ENCODE peak calls at places on chromosomes 11 and 22, in four cellular contexts. Z is endothelial cell of umbilical vein, T is K562, G is IMR-90. N is an unnamed sample.

GRCh38 chr11:70568504-70569172 is 170.3 kb downstream of the CTTN start:
- DNase-seq in Z (no peak), G (peak; percentile 24), T (peak; percentile 44), N (no peak)

GRCh38 chr11:64745219-64745522 is 1.2 kb upstream of the RASGRP2 start:
- DNase-seq in G (no peak), T (no peak), Z (peak; percentile 32), N (no peak)

GRCh38 chr11:71992331-71992730 is 6.4 kb upstream of the IL18BP start:
- DNase-seq in T (no peak), Z (no peak), G (no peak), N (no peak)

GRCh38 chr11:26842458-26842841 is 120.6 kb upstream of the SLC5A12 start:
- DNase-seq in G (peak; percentile 8), T (no peak), Z (no peak), N (no peak)

GRCh38 chr22:33539902-33540751 is 380.1 kb downstream of the LARGE1 start:
- DNase-seq in T (no peak), G (peak; percentile 5), Z (no peak), N (no peak)

GRCh38 chr11:6556139-6556949 is 47.1 kb downstream of the RRP8 start:
- DNase-seq in Z (no peak), G (no peak), T (no peak), N (no peak)

GRCh38 chr22:49480896-49481650 is 346.6 kb downstream of the BRD1 start:
- DNase-seq in G (no peak), Z (no peak), T (peak; percentile 31), N (no peak)

GRCh38 chr22:46769191-46769675 is 6.8 kb downstream of the TBC1D22A start:
- DNase-seq in Z (no peak), T (no peak), G (no peak), N (no peak)

GRCh38 chr11:6427516-6427915 is 8.6 kb upstream of the APBB1 start:
- DNase-seq in T (no peak), G (no peak), Z (no peak), N (no peak)

GRCh38 chr22:45064313-45065268 is 54.8 kb upstream of the PHF21B start:
- DNase-seq in G (peak; percentile 87), Z (no peak), T (no peak), N (no peak)

GRCh38 chr11:45670386-45671135 is 5.1 kb upstream of the CHST1 start:
- DNase-seq in G (no peak), Z (no peak), T (no peak), N (no peak)

GRCh38 chr11:58164990-58165389 is 23.9 kb upstream of the OR9Q2 start:
- DNase-seq in Z (no peak), G (no peak), T (no peak), N (no peak)

GRCh38 chr11:72334651-72335050 is 90.7 kb upstream of the PHOX2A start:
- DNase-seq in Z (no peak), G (no peak), T (no peak), N (no peak)

GRCh38 chr11:12693485-12694181 is 19.4 kb downstream of the TEAD1 start:
- DNase-seq in Z (peak; percentile 99), T (no peak), G (peak; percentile 99), N (peak; percentile 85)

GRCh38 chr11:93000511-93001476 is 31.3 kb downstream of the MTNR1B start:
- DNase-seq in Z (peak; percentile 86), T (no peak), G (peak; percentile 95), N (peak; percentile 86)

GRCh38 chr22:40499187-40499753 is 128.9 kb downstream of the SGSM3 start:
- DNase-seq in T (peak; percentile 40), G (peak; percentile 99), Z (peak; percentile 89), N (peak; percentile 69)

GRCh38 chr11:109971184-109971523 is 122.0 kb upstream of the ZC3H12C start:
- DNase-seq in G (peak; percentile 84), T (no peak), Z (peak; percentile 94), N (no peak)

GRCh38 chr11:111665779-111666178 is 63.5 kb downstream of the SIK2 start:
- DNase-seq in G (peak; percentile 71), Z (peak; percentile 55), T (peak; percentile 12), N (no peak)

GRCh38 chr22:17808688-17809403 is 34.6 kb upstream of the BID start:
- DNase-seq in G (peak; percentile 6), T (no peak), Z (no peak), N (no peak)

GRCh38 chr11:86091566-86091965 is 22.7 kb upstream of the PICALM start:
- DNase-seq in G (peak; percentile 82), T (no peak), Z (no peak), N (no peak)

GRCh38 chr11:10862446-10862845 is 4.6 kb upstream of the ZBED5 start:
- DNase-seq in G (no peak), Z (no peak), T (no peak), N (no peak)

GRCh38 chr11:46416656-46417055 is 25.1 kb upstream of the CHRM4 start:
- DNase-seq in T (no peak), G (no peak), Z (no peak), N (no peak)

GRCh38 chr11:72229925-72230763 is 5.6 kb downstream of the INPPL1 start:
- DNase-seq in G (no peak), T (no peak), Z (no peak), N (no peak)

GRCh38 chr11:86063536-86063935 is 5.3 kb downstream of the PICALM start:
- DNase-seq in G (no peak), T (no peak), Z (peak; percentile 45), N (no peak)

GRCh38 chr11:74417860-74418508 is 19.8 kb upstream of the PGM2L1 start:
- DNase-seq in Z (peak; percentile 42), T (no peak), G (peak; percentile 14), N (no peak)

GRCh38 chr11:36092314-36093030 is 148.6 kb downstream of the LDLRAD3 start:
- DNase-seq in T (no peak), Z (no peak), G (peak; percentile 39), N (no peak)

GRCh38 chr11:38814670-38815069 is 2216.6 kb upstream of the RAG2 start:
- DNase-seq in Z (no peak), T (no peak), G (peak; percentile 58), N (no peak)

GRCh38 chr11:17013548-17014320 is 480 bp downstream of the PLEKHA7 start:
- DNase-seq in Z (no peak), T (no peak), G (no peak), N (no peak)

GRCh38 chr11:79417069-79417920 is 23.5 kb downstream of the TENM4 start:
- DNase-seq in Z (no peak), T (no peak), G (peak; percentile 28), N (no peak)

GRCh38 chr22:24319451-24319850 is 48.8 kb downstream of the SPECC1L start:
- DNase-seq in G (peak; percentile 74), T (no peak), Z (peak; percentile 89), N (no peak)
- H3K27me3 ChIP-seq in G (no peaks in the 10 kb centered on the region), T (no peaks in the 10 kb centered on the region), Z (no peaks in the 10 kb centered on the region), N (no peaks in the 10 kb centered on the region)

GRCh38 chr22:19432092-19432844 is at the start of gene MRPL40:
- DNase-seq in T (peak; percentile 100), G (peak; percentile 93), Z (peak; percentile 94), N (peak; percentile 68)

GRCh38 chr22:19431641-19432091 is at the start of gene HIRA:
- DNase-seq in T (peak; percentile 92), G (peak; percentile 66), Z (peak; percentile 73), N (no peak)

GRCh38 chr22:19429950-19430889 is 1.3 kb downstream of the HIRA start:
- DNase-seq in Z (peak; percentile 16), G (peak; percentile 78), T (peak; percentile 78), N (no peak)

GRCh38 chr22:19434829-19435580 is 2.7 kb downstream of the MRPL40 start:
- DNase-seq in G (no peak), T (no peak), Z (no peak), N (no peak)

GRCh38 chr22:19430890-19431541 is 517 bp downstream of the HIRA start:
- DNase-seq in Z (peak; percentile 29), T (peak; percentile 83), G (peak; percentile 19), N (no peak)
- H3K9me1 ChIP-seq in Z (no peaks in the 10 kb centered on the region), T (no peaks in the 10 kb centered on the region), G (peaks cover 7% of the 10 kb centered on the region), N (peaks cover 2% of the 10 kb centered on the region)

DNA sequence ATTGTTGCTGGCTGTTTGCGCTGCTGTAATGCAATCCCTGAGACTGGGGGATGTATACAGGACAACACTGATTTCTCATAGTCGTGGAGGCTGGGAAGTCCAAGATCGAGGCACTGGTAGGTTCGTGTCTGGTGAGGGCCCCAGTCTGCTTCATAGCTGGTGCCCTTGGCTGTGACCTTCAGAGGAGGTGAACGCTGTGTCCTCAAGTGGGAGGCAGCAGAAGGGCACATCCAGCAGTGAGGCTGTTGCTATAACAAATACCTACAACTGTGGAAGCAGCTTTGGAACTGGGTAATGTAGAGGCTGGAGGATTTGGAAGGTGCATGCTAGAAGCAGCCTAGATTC is 21.3 kb downstream of the KRTAP5-5 start:
- DNase-seq in T (no peak), G (no peak), Z (no peak), N (no peak)
- H3K27me3 ChIP-seq in T (peaks cover 31% of the 10 kb centered on the region), G (peaks cover 44% of the 10 kb centered on the region), Z (peaks cover 4% of the 10 kb centered on the region), N (no peaks in the 10 kb centered on the region)

DNA sequence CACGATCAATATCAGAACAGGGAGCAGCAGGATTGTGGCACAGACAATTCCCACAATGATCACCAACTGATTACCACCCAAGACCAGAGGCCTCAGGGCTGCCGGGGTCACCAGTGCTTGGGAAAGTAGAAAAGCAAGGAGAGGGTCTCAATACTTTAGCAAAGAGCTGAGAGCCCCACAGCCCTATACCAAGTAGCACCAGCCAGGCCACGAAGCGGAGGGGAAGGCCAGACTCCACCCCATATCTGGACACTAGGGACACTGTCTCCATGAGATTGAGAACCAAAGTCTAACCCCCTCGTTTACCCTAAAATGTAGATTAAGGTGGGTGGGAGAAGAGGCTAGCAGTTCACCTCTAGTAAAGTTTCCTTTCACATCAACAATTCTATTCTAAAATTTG is 24.1 kb upstream of the SCN2B start:
- DNase-seq in G (no peak), T (no peak), Z (no peak), N (no peak)
- H3K9me1 ChIP-seq in G (no peaks in the 10 kb centered on the region), T (no peaks in the 10 kb centered on the region), Z (no peaks in the 10 kb centered on the region), N (no peaks in the 10 kb centered on the region)

GRCh38 chr22:42769238-42769573 is 48.5 kb upstream of the A4GALT start:
- DNase-seq in T (peak; percentile 4), G (no peak), Z (no peak), N (no peak)
- H3K27me3 ChIP-seq in T (no peaks in the 10 kb centered on the region), G (no peaks in the 10 kb centered on the region), Z (no peaks in the 10 kb centered on the region), N (peaks cover 3% of the 10 kb centered on the region)

GRCh38 chr11:121930004-121930965 is 185.7 kb downstream of the BLID start:
- DNase-seq in Z (peak; percentile 68), T (no peak), G (peak; percentile 13), N (no peak)
- H3K9me1 ChIP-seq in Z (no peaks in the 10 kb centered on the region), T (no peaks in the 10 kb centered on the region), G (no peaks in the 10 kb centered on the region), N (no peaks in the 10 kb centered on the region)

GRCh38 chr11:69317401-69318092 is 23.6 kb downstream of the MYEOV start:
- DNase-seq in T (no peak), Z (peak; percentile 54), G (peak; percentile 47), N (no peak)
- H3K27me3 ChIP-seq in T (no peaks in the 10 kb centered on the region), Z (no peaks in the 10 kb centered on the region), G (no peaks in the 10 kb centered on the region), N (no peaks in the 10 kb centered on the region)

GRCh38 chr11:34499719-34500505 is 13.7 kb downstream of the ELF5 start:
- DNase-seq in G (no peak), Z (no peak), T (no peak), N (no peak)

GRCh38 chr11:34505874-34506273 is 7.7 kb downstream of the ELF5 start:
- DNase-seq in Z (no peak), G (no peak), T (no peak), N (no peak)

GRCh38 chr11:34502949-34503348 is 10.6 kb downstream of the ELF5 start:
- DNase-seq in G (peak; percentile 6), T (no peak), Z (no peak), N (no peak)

GRCh38 chr11:34501500-34501899 is 12.1 kb downstream of the ELF5 start:
- DNase-seq in G (peak; percentile 89), T (no peak), Z (no peak), N (no peak)

GRCh38 chr11:34501962-34502361 is 11.6 kb downstream of the ELF5 start:
- DNase-seq in G (no peak), T (no peak), Z (no peak), N (no peak)
- H3K9me1 ChIP-seq in G (no peaks in the 10 kb centered on the region), T (no peaks in the 10 kb centered on the region), Z (no peaks in the 10 kb centered on the region), N (no peaks in the 10 kb centered on the region)